ENCODE peak calls at places on chromosome 1, in nine cellular contexts. L, W, K, A, U, Z, C, M and G are unnamed samples.

GRCh38 chr1:202860744-202861419 is 28.1 kb downstream of the RABIF start:
- DNase-seq in A (peak), M (peak), U (peak), C (peak), Z (peak), L (peak), K (peak), W (no peak), G (peak)

GRCh38 chr1:119659628-119660027 is 11.6 kb upstream of the ZNF697 start:
- DNase-seq in M (no peak), W (no peak), A (peak), K (peak), C (no peak), L (peak), Z (no peak), U (no peak), G (no peak)

GRCh38 chr1:62682531-62682930 is 5.7 kb downstream of the DOCK7 start:
- DNase-seq in Z (no peak), K (no peak), W (no peak), A (no peak), L (no peak), C (no peak), U (no peak), M (peak), G (no peak)

GRCh38 chr1:173044656-173045055 is 6.1 kb downstream of the TNFSF18 start:
- DNase-seq in U (no peak), L (no peak), W (no peak), K (no peak), C (no peak), Z (no peak), M (no peak), A (no peak), G (no peak)

GRCh38 chr1:183942933-183943693 is 94.4 kb downstream of the COLGALT2 start:
- DNase-seq in Z (peak), W (no peak), K (peak), A (peak), C (peak), U (no peak), M (peak), L (peak), G (no peak)

GRCh38 chr1:36087233-36088123 is 1.2 kb upstream of the ADPRS start:
- DNase-seq in W (no peak), A (no peak), Z (no peak), L (no peak), U (peak), K (no peak), M (peak), C (no peak), G (no peak)

GRCh38 chr1:231376875-231377549 is 38.9 kb downstream of the SPRTN start:
- DNase-seq in U (no peak), C (no peak), Z (no peak), M (no peak), A (no peak), W (no peak), L (no peak), K (no peak), G (no peak)

GRCh38 chr1:185317886-185318310 is 855 bp upstream of the IVNS1ABP start:
- DNase-seq in M (peak), K (no peak), Z (peak), W (peak), U (peak), A (no peak), L (peak), C (no peak), G (peak)

GRCh38 chr1:77282866-77283539 is 1.2 kb downstream of the AK5 start:
- DNase-seq in M (peak), L (peak), C (no peak), W (no peak), Z (no peak), A (no peak), K (peak), U (no peak), G (peak)

GRCh38 chr1:61515096-61515495 is 209.8 kb downstream of the TM2D1 start:
- DNase-seq in W (no peak), A (no peak), M (no peak), K (no peak), C (no peak), U (no peak), L (no peak), Z (no peak), G (no peak)

GRCh38 chr1:217393901-217394300 is 237.0 kb downstream of the GPATCH2 start:
- DNase-seq in Z (no peak), C (no peak), W (no peak), A (peak), U (no peak), M (no peak), K (peak), L (no peak), G (no peak)

GRCh38 chr1:60904079-60904852 is 178.1 kb upstream of the NFIA start:
- DNase-seq in L (no peak), A (peak), U (no peak), Z (no peak), C (no peak), W (no peak), K (no peak), M (peak), G (no peak)

GRCh38 chr1:17186216-17186894 is 18.6 kb upstream of the PADI1 start:
- DNase-seq in Z (no peak), K (no peak), U (no peak), L (no peak), A (no peak), C (no peak), M (no peak), W (no peak), G (no peak)

GRCh38 chr1:111912116-111912515 is 77.4 kb downstream of the KCND3 start:
- DNase-seq in U (no peak), C (no peak), M (no peak), L (peak), A (no peak), W (no peak), Z (no peak), K (no peak), G (no peak)

GRCh38 chr1:167401260-167401873 is 117.0 kb downstream of the CD247 start:
- DNase-seq in W (peak), K (peak), U (peak), C (peak), Z (peak), A (peak), M (peak), L (peak), G (peak)

DNA sequence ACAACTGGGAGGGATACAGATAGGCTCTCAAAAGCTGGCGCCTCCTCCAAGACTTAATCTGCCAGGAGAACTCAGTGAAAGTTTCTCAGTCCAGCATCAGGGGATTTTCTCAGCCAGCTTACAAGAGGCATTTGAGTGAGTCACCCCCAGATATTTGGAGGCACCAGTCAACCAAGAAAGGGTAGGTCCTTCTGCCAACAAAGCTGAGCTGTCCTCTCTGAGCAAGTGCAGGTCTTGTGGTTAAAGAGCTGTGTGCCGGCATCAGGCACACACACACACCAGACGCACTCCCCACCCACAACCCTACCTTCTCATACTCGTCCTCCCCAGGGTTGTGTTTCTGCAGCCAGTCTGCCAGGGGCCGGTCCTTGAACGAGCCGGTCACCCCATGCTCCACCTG is 27.0 kb upstream of the PPP1R15B start:
- DNase-seq in C (peak), U (no peak), Z (no peak), K (no peak), M (peak), L (peak), W (no peak), A (peak), G (no peak)
- H2AFZ ChIP-seq in C (no peak), U (no peak), Z (no peak), K (no peak), M (no peak), L (no peak), W (no peak), A (no peak), G (peak)

GRCh38 chr1:7905262-7905661 is 35.4 kb downstream of the TNFRSF9 start:
- DNase-seq in Z (no peak), A (no peak), U (no peak), K (no peak), C (no peak), L (no peak), M (no peak), W (no peak), G (no peak)

GRCh38 chr1:7902478-7903084 is 38.1 kb downstream of the TNFRSF9 start:
- DNase-seq in Z (peak), K (peak), M (peak), C (peak), L (peak), W (peak), U (peak), A (peak), G (peak)

GRCh38 chr1:7896994-7897393 is 43.6 kb downstream of the TNFRSF9 start:
- DNase-seq in A (no peak), W (no peak), C (no peak), Z (no peak), M (no peak), L (no peak), U (no peak), K (no peak), G (no peak)

GRCh38 chr1:7898962-7899361 is 41.7 kb downstream of the TNFRSF9 start:
- DNase-seq in K (no peak), A (no peak), U (no peak), Z (no peak), M (no peak), W (no peak), L (no peak), C (no peak), G (no peak)

GRCh38 chr1:7899741-7900140 is 40.9 kb downstream of the TNFRSF9 start:
- DNase-seq in K (no peak), W (no peak), L (peak), Z (no peak), U (no peak), M (peak), C (no peak), A (no peak), G (no peak)
- H2AFZ ChIP-seq in K (no peak), W (no peak), L (no peak), Z (no peak), U (peak), M (no peak), C (no peak), A (no peak), G (no peak)

GRCh38 chr1:85494074-85494956 is 29.4 kb upstream of the DDAH1 start:
- DNase-seq in U (no peak), L (no peak), K (no peak), Z (no peak), W (no peak), A (no peak), C (no peak), M (no peak), G (peak)

GRCh38 chr1:85496881-85497582 is 32.1 kb upstream of the DDAH1 start:
- DNase-seq in M (peak), A (no peak), U (no peak), L (peak), W (no peak), Z (no peak), C (no peak), K (no peak), G (no peak)

GRCh38 chr1:85495556-85495955 is 30.6 kb upstream of the DDAH1 start:
- DNase-seq in C (peak), A (no peak), M (peak), K (no peak), L (peak), W (no peak), U (no peak), Z (peak), G (no peak)

GRCh38 chr1:85490270-85490669 is 25.3 kb upstream of the DDAH1 start:
- DNase-seq in C (no peak), U (no peak), Z (no peak), K (no peak), L (peak), M (no peak), W (no peak), A (no peak), G (no peak)

GRCh38 chr1:85494957-85495266 is 30.0 kb upstream of the DDAH1 start:
- DNase-seq in Z (peak), K (peak), U (no peak), A (peak), L (peak), W (no peak), C (no peak), M (peak), G (no peak)
- H2AFZ ChIP-seq in Z (peak), K (no peak), U (no peak), A (no peak), L (no peak), W (no peak), C (no peak), M (no peak), G (no peak)

GRCh38 chr1:84078108-84078823 is 65.8 kb upstream of the PRKACB start:
- DNase-seq in M (peak), U (peak), L (peak), Z (no peak), K (no peak), A (peak), C (no peak), W (peak), G (no peak)

GRCh38 chr1:84077476-84078107 is 66.5 kb upstream of the PRKACB start:
- DNase-seq in A (peak), Z (peak), W (peak), U (peak), L (peak), M (peak), K (peak), C (peak), G (peak)

GRCh38 chr1:84073266-84073665 is 70.8 kb upstream of the PRKACB start:
- DNase-seq in Z (no peak), K (no peak), M (peak), W (no peak), L (peak), C (no peak), U (no peak), A (peak), G (no peak)

GRCh38 chr1:84083321-84083720 is 60.8 kb upstream of the PRKACB start:
- DNase-seq in C (no peak), U (no peak), K (no peak), Z (no peak), W (no peak), M (no peak), A (no peak), L (no peak), G (peak)

DNA sequence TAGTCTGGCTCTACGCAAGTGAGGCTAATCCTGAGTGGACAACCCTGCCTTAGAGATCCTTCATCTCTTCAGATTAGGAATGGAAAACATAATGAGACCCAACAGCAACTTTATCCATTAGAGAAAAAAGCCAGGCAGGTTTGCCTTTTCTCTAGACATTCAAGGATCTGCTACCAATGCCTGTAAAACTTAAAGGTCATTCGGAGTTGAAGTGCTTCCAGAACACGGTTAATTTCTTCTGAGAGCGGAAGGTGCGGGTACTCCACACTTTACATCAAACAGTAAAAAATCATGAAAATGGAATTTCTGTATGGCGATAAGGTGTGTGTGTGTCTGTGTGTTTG is 65.3 kb upstream of the PRKACB start:
- DNase-seq in L (no peak), Z (no peak), M (no peak), K (no peak), A (peak), C (no peak), U (no peak), W (no peak), G (no peak)
- H2AFZ ChIP-seq in L (peak), Z (peak), M (peak), K (peak), A (peak), C (peak), U (peak), W (peak), G (peak)